ENCODE peak calls at places on chromosome 22, in eight cellular contexts. N is body of pancreas; U is activated T-helper 1 cell treated with anti-CD3 and anti-CD28 coated beads, Interleukin-2, amount 50 U/mL, for 16 hours; V is fibroblast of the conjunctiva; Z is CD4-positive, alpha-beta T cell; R is heart left ventricle; A is anterior cingulate cortex; K is HuH-7.5. E is an unnamed sample.

GRCh38 chr22:20777420-20778177 is 3.7 kb downstream of the SERPIND1 start:
- DNase-seq in R (no peak), U (no peak), A (no peak), Z (no peak), V (peak), K (peak), N (no peak), E (no peak)

GRCh38 chr22:19665784-19666662 is 48.3 kb upstream of the SEPTIN5 start:
- DNase-seq in N (no peak), Z (no peak), R (no peak), K (no peak), U (no peak), V (no peak), A (no peak), E (peak)

GRCh38 chr22:38850399-38850798 is 6.6 kb upstream of the NPTXR start:
- DNase-seq in N (no peak), U (no peak), K (no peak), R (no peak), V (no peak), Z (no peak), A (no peak), E (no peak)

GRCh38 chr22:44465563-44465962 is 32.5 kb downstream of the RTL6 start:
- DNase-seq in V (no peak), N (no peak), K (no peak), Z (no peak), U (no peak), A (no peak), R (no peak), E (no peak)

GRCh38 chr22:46730568-46731245 is 7.3 kb downstream of the CERK start:
- DNase-seq in A (no peak), K (no peak), N (no peak), Z (no peak), U (no peak), V (no peak), R (no peak), E (no peak)

GRCh38 chr22:36385491-36386350 is 2.0 kb downstream of the MYH9 start:
- DNase-seq in K (no peak), R (no peak), V (no peak), A (peak), Z (no peak), U (peak), N (peak), E (no peak)

GRCh38 chr22:46890819-46891218 is 128.4 kb downstream of the TBC1D22A start:
- DNase-seq in A (no peak), N (no peak), Z (no peak), K (no peak), U (no peak), R (no peak), V (no peak), E (no peak)

GRCh38 chr22:46673677-46674236 is 53.6 kb downstream of the GRAMD4 start:
- DNase-seq in R (no peak), K (no peak), V (no peak), A (no peak), U (no peak), N (no peak), Z (peak), E (peak)

GRCh38 chr22:25095869-25096268 is 103.8 kb upstream of the CRYBB3 start:
- DNase-seq in Z (no peak), N (no peak), K (no peak), A (no peak), V (no peak), R (no peak), U (no peak), E (no peak)

GRCh38 chr22:26770624-26771023 is 113.2 kb downstream of the MIAT start:
- DNase-seq in K (no peak), U (no peak), Z (no peak), V (no peak), N (no peak), R (no peak), A (no peak), E (no peak)

GRCh38 chr22:26656896-26657851 is at the start of gene MIAT:
- DNase-seq in A (peak), V (no peak), Z (peak), K (no peak), U (peak), N (no peak), R (peak), E (peak)